ENCODE peak calls at places on chromosomes 12 and 14, in seven cellular contexts. E is mesothelial cell of epicardium; H is endothelial cell; Q is chondrocyte; A is stimulated activated CD8-positive, alpha-beta memory T cell treated with anti-CD3 and anti-CD28 coated beads, Interleukin-4, amount 100 ng/mL, for 4 hours; Z is ovary; R is fibroblast of the aortic adventitia. W is an unnamed sample.

GRCh38 chr14:53278602-53279506 is 125.7 kb upstream of the DDHD1 start:
- DNase-seq in Z (no peak), A (no peak), H (no peak), R (peak; percentile 5), E (no peak), Q (no peak), W (no peak)

GRCh38 chr12:11795910-11796459 is 146.5 kb downstream of the ETV6 start:
- DNase-seq in H (no peak), E (no peak), A (no peak), R (peak; percentile 71), Z (no peak), Q (no peak), W (no peak)

GRCh38 chr12:24661657-24662096 is 287.2 kb downstream of the BCAT1 start:
- DNase-seq in A (no peak), Z (no peak), R (peak; percentile 78), E (no peak), Q (peak; percentile 32), H (no peak), W (no peak)

GRCh38 chr14:28771168-28771567 is 4.6 kb downstream of the FOXG1 start:
- DNase-seq in E (no peak), Z (no peak), H (no peak), A (no peak), R (no peak), Q (no peak), W (no peak)

GRCh38 chr12:124774462-124775167 is 89.0 kb downstream of the SCARB1 start:
- DNase-seq in H (no peak), Z (peak; percentile 76), Q (no peak), R (peak; percentile 100), A (no peak), E (no peak), W (no peak)

GRCh38 chr12:3034067-3034750 is 43.0 kb upstream of the TSPAN9 start:
- DNase-seq in A (no peak), E (peak; percentile 48), R (peak; percentile 59), Z (peak; percentile 49), Q (no peak), H (peak; percentile 86), W (peak; percentile 60)

GRCh38 chr12:3168223-3168770 is 91.1 kb downstream of the TSPAN9 start:
- DNase-seq in E (no peak), H (no peak), Z (no peak), R (no peak), Q (no peak), A (no peak), W (no peak)

GRCh38 chr12:112463478-112463877 is 44.7 kb downstream of the PTPN11 start:
- DNase-seq in A (no peak), H (no peak), Q (no peak), R (no peak), E (no peak), Z (no peak), W (no peak)

GRCh38 chr14:72921396-72921795 is 4.9 kb upstream of the DCAF4 start:
- DNase-seq in E (no peak), Q (no peak), H (no peak), Z (no peak), R (no peak), A (no peak), W (no peak)

GRCh38 chr12:104406164-104406563 is 50.6 kb upstream of the CHST11 start:
- DNase-seq in A (no peak), Q (no peak), E (no peak), Z (no peak), R (no peak), H (no peak), W (no peak)

GRCh38 chr12:89067436-89067835 is 284.9 kb downstream of the DUSP6 start:
- DNase-seq in E (no peak), H (no peak), Q (no peak), A (no peak), R (peak; percentile 80), Z (no peak), W (no peak)